ENCODE peak calls at places on chromosomes 2 and 18, in five cellular contexts. One of them, this sample, is unnamed.

GRCh38 chr2:235766206-235766794 is 272.5 kb downstream of the AGAP1 start:
- DNase-seq in HL-60: peak
- DNase-seq in mammary epithelial cell: peak
- DNase-seq in right lobe of liver: no peak
- DNase-seq in GM06990: no peak
- DNase-seq in this sample: no peak

GRCh38 chr2:198097628-198098027 is 293.2 kb downstream of the PLCL1 start:
- DNase-seq in HL-60: no peak
- DNase-seq in mammary epithelial cell: no peak
- DNase-seq in right lobe of liver: no peak
- DNase-seq in GM06990: peak
- DNase-seq in this sample: no peak

GRCh38 chr2:73250872-73251846 is 17.1 kb downstream of the CCT7 start:
- DNase-seq in HL-60: no peak
- DNase-seq in mammary epithelial cell: no peak
- DNase-seq in right lobe of liver: no peak
- DNase-seq in GM06990: no peak
- DNase-seq in this sample: no peak

GRCh38 chr2:100060875-100061274 is 81.5 kb downstream of the AFF3 start:
- DNase-seq in HL-60: no peak
- DNase-seq in mammary epithelial cell: no peak
- DNase-seq in right lobe of liver: no peak
- DNase-seq in GM06990: peak
- DNase-seq in this sample: no peak

GRCh38 chr2:1884933-1885580 is 140.7 kb upstream of the PXDN start:
- DNase-seq in HL-60: no peak
- DNase-seq in mammary epithelial cell: no peak
- DNase-seq in right lobe of liver: no peak
- DNase-seq in GM06990: no peak
- DNase-seq in this sample: no peak

GRCh38 chr2:176118606-176119370 is 2.2 kb downstream of the HOXD10 start:
- DNase-seq in HL-60: no peak
- DNase-seq in mammary epithelial cell: no peak
- DNase-seq in right lobe of liver: no peak
- DNase-seq in GM06990: no peak
- DNase-seq in this sample: no peak

GRCh38 chr2:173405171-173405750 is 50.6 kb downstream of the CDCA7 start:
- DNase-seq in HL-60: no peak
- DNase-seq in mammary epithelial cell: no peak
- DNase-seq in right lobe of liver: no peak
- DNase-seq in GM06990: no peak
- DNase-seq in this sample: no peak

GRCh38 chr2:207683438-207683837 is 28.0 kb upstream of the CCNYL1 start:
- DNase-seq in HL-60: no peak
- DNase-seq in mammary epithelial cell: no peak
- DNase-seq in right lobe of liver: no peak
- DNase-seq in GM06990: no peak
- DNase-seq in this sample: no peak

GRCh38 chr18:49894827-49895226 is 81.5 kb upstream of the ACAA2 start:
- DNase-seq in HL-60: no peak
- DNase-seq in mammary epithelial cell: no peak
- DNase-seq in right lobe of liver: no peak
- DNase-seq in GM06990: no peak
- DNase-seq in this sample: no peak

GRCh38 chr2:109214651-109215371 is 85.8 kb downstream of the SH3RF3 start:
- DNase-seq in HL-60: no peak
- DNase-seq in mammary epithelial cell: no peak
- DNase-seq in right lobe of liver: no peak
- DNase-seq in GM06990: no peak
- DNase-seq in this sample: no peak

GRCh38 chr2:69012310-69013122 is 463 bp upstream of the ANTXR1 start:
- DNase-seq in HL-60: peak
- DNase-seq in mammary epithelial cell: no peak
- DNase-seq in right lobe of liver: peak
- DNase-seq in GM06990: peak
- DNase-seq in this sample: no peak

GRCh38 chr18:63376493-63377053 is 9.6 kb upstream of the KDSR start:
- DNase-seq in HL-60: peak
- DNase-seq in mammary epithelial cell: peak
- DNase-seq in right lobe of liver: no peak
- DNase-seq in GM06990: no peak
- DNase-seq in this sample: no peak

GRCh38 chr2:165573534-165574461 is 104.3 kb downstream of the CSRNP3 start:
- DNase-seq in HL-60: no peak
- DNase-seq in mammary epithelial cell: peak
- DNase-seq in right lobe of liver: peak
- DNase-seq in GM06990: no peak
- DNase-seq in this sample: no peak

GRCh38 chr2:166365803-166366420 is 9.8 kb downstream of the SCN9A start:
- DNase-seq in HL-60: no peak
- DNase-seq in mammary epithelial cell: no peak
- DNase-seq in right lobe of liver: no peak
- DNase-seq in GM06990: no peak
- DNase-seq in this sample: no peak

GRCh38 chr2:168343586-168343985 is 96.2 kb upstream of the STK39 start:
- DNase-seq in HL-60: no peak
- DNase-seq in mammary epithelial cell: peak
- DNase-seq in right lobe of liver: no peak
- DNase-seq in GM06990: no peak
- DNase-seq in this sample: no peak

GRCh38 chr2:204365778-204366177 is 179.5 kb upstream of the PARD3B start:
- DNase-seq in HL-60: no peak
- DNase-seq in mammary epithelial cell: no peak
- DNase-seq in right lobe of liver: no peak
- DNase-seq in GM06990: no peak
- DNase-seq in this sample: no peak

GRCh38 chr2:64330691-64331429 is 123.1 kb upstream of the LGALSL start:
- DNase-seq in HL-60: peak
- DNase-seq in mammary epithelial cell: peak
- DNase-seq in right lobe of liver: peak
- DNase-seq in GM06990: peak
- DNase-seq in this sample: peak

GRCh38 chr2:68819556-68819955 is 51.6 kb downstream of the BMP10 start:
- DNase-seq in HL-60: no peak
- DNase-seq in mammary epithelial cell: no peak
- DNase-seq in right lobe of liver: no peak
- DNase-seq in GM06990: no peak
- DNase-seq in this sample: no peak

GRCh38 chr2:95023222-95023597 is 2.3 kb upstream of the MAL start:
- DNase-seq in HL-60: no peak
- DNase-seq in mammary epithelial cell: peak
- DNase-seq in right lobe of liver: no peak
- DNase-seq in GM06990: no peak
- DNase-seq in this sample: no peak
- TF ChIP-seq CTCF in HL-60: no peak
- TF ChIP-seq CTCF in mammary epithelial cell: peak
- TF ChIP-seq CTCF in right lobe of liver: no peak
- TF ChIP-seq CTCF in GM06990: peak
- TF ChIP-seq CTCF in this sample: peak

GRCh38 chr2:170723446-170723958 is 8.4 kb downstream of the SP5 start:
- DNase-seq in HL-60: no peak
- DNase-seq in mammary epithelial cell: peak
- DNase-seq in right lobe of liver: no peak
- DNase-seq in GM06990: no peak
- DNase-seq in this sample: no peak
- TF ChIP-seq CTCF in HL-60: no peak
- TF ChIP-seq CTCF in mammary epithelial cell: no peak
- TF ChIP-seq CTCF in right lobe of liver: no peak
- TF ChIP-seq CTCF in GM06990: no peak
- TF ChIP-seq CTCF in this sample: no peak

GRCh38 chr18:6044319-6044718 is 149.0 kb upstream of the TMEM200C start:
- DNase-seq in HL-60: no peak
- DNase-seq in mammary epithelial cell: no peak
- DNase-seq in right lobe of liver: no peak
- DNase-seq in GM06990: no peak
- DNase-seq in this sample: no peak

GRCh38 chr18:6039055-6039454 is 143.7 kb upstream of the TMEM200C start:
- DNase-seq in HL-60: no peak
- DNase-seq in mammary epithelial cell: no peak
- DNase-seq in right lobe of liver: no peak
- DNase-seq in GM06990: no peak
- DNase-seq in this sample: no peak

DNA sequence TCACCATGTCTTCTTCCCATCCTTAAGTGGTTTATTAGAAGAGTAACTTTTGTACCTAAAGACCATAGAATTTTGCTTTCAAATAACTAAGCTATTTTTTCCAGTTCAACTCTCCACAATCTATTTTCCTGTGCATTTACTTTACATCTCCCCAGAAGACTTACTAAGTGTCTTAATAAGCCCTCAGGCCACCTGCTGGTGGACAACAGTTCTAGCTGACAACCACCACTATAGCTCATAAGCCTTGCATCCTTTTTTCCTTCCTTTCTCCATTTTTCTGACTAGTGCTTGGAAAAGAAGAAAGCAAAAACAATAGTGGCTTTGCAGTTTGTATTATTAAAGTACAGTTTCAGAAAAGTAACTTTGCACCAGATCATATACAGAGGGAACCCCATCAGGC is 149.5 kb upstream of the TMEM200C start:
- DNase-seq in HL-60: no peak
- DNase-seq in mammary epithelial cell: no peak
- DNase-seq in right lobe of liver: no peak
- DNase-seq in GM06990: no peak
- DNase-seq in this sample: no peak
- TF ChIP-seq CTCF in HL-60: peak
- TF ChIP-seq CTCF in mammary epithelial cell: no peak
- TF ChIP-seq CTCF in right lobe of liver: peak
- TF ChIP-seq CTCF in GM06990: no peak
- TF ChIP-seq CTCF in this sample: no peak

GRCh38 chr2:861655-862355 is 88.8 kb upstream of the SNTG2 start:
- DNase-seq in HL-60: no peak
- DNase-seq in mammary epithelial cell: no peak
- DNase-seq in right lobe of liver: no peak
- DNase-seq in GM06990: no peak
- DNase-seq in this sample: no peak
- TF ChIP-seq CTCF in HL-60: no peak
- TF ChIP-seq CTCF in mammary epithelial cell: no peak
- TF ChIP-seq CTCF in right lobe of liver: no peak
- TF ChIP-seq CTCF in GM06990: no peak
- TF ChIP-seq CTCF in this sample: no peak

DNA sequence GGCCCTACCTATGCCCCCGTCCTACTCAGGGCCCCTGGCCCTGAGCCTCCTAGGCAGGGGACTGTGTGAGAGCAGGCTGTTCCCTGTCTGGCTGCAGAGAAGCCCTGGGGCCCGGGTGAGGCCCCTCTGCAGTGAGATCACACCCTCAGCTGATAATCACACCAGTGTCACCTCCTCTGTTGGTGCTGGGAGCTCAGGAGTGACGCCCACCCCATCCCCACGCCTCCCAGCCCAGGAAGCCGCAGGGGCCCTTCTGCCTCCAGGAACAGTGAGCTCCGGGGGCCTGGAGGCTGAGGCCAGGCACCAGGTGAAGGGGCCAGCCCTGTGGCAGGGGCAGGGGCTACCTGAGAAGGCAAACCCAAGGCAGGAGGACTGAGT is 20.0 kb downstream of the KCNIP3 start:
- DNase-seq in HL-60: no peak
- DNase-seq in mammary epithelial cell: no peak
- DNase-seq in right lobe of liver: no peak
- DNase-seq in GM06990: no peak
- DNase-seq in this sample: no peak
- TF ChIP-seq CTCF in HL-60: no peak
- TF ChIP-seq CTCF in mammary epithelial cell: no peak
- TF ChIP-seq CTCF in right lobe of liver: no peak
- TF ChIP-seq CTCF in GM06990: no peak
- TF ChIP-seq CTCF in this sample: no peak

DNA sequence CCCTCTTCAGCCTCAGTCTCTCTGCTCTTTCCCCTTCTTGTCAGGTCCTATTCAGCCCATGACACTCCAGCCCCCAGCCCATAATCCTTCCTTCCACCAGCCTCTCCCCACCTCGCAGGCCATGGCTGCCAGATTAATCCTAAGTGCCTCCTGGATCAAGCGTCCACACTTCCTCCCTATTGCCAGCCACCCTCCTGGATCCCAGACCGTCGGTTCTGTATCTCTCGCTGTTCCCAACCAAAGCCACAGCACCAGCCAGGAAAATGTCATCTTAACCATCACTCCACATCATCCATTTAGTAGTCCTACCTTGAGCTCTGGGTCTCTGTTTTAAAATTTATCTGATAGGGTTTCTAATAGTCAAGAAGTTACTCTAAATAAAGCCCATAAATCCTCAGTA is 49.5 kb downstream of the NDUFA10 start:
- DNase-seq in HL-60: no peak
- DNase-seq in mammary epithelial cell: no peak
- DNase-seq in right lobe of liver: no peak
- DNase-seq in GM06990: no peak
- DNase-seq in this sample: no peak
- TF ChIP-seq CTCF in HL-60: no peak
- TF ChIP-seq CTCF in mammary epithelial cell: no peak
- TF ChIP-seq CTCF in right lobe of liver: no peak
- TF ChIP-seq CTCF in GM06990: no peak
- TF ChIP-seq CTCF in this sample: no peak

GRCh38 chr2:160837416-160837815 is 322.8 kb upstream of the TANK start:
- DNase-seq in HL-60: no peak
- DNase-seq in mammary epithelial cell: no peak
- DNase-seq in right lobe of liver: no peak
- DNase-seq in GM06990: no peak
- DNase-seq in this sample: no peak

GRCh38 chr2:160838100-160838499 is 322.1 kb upstream of the TANK start:
- DNase-seq in HL-60: no peak
- DNase-seq in mammary epithelial cell: no peak
- DNase-seq in right lobe of liver: no peak
- DNase-seq in GM06990: no peak
- DNase-seq in this sample: no peak

GRCh38 chr2:160835166-160835565 is 325.1 kb upstream of the TANK start:
- DNase-seq in HL-60: no peak
- DNase-seq in mammary epithelial cell: no peak
- DNase-seq in right lobe of liver: no peak
- DNase-seq in GM06990: no peak
- DNase-seq in this sample: no peak

GRCh38 chr2:160836755-160837154 is 323.5 kb upstream of the TANK start:
- DNase-seq in HL-60: no peak
- DNase-seq in mammary epithelial cell: peak
- DNase-seq in right lobe of liver: no peak
- DNase-seq in GM06990: no peak
- DNase-seq in this sample: no peak

DNA sequence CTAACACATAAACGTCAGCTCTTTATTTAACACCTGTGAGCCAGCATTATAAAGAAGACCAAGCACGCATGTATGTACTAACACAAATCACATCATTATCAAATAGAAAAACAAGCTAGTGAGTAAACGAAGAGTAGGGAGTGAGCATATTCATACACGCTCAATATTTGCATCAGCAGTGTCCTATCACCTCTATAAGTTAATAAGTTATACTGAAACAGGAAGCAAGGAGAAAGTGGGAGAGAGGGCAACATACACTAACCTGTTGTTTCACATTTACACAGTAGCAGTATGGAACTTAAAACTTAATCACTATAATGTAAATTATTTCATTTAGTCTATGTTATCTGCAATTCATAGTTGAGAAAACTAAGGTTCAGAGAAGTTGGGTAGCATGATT is 321.5 kb upstream of the TANK start:
- DNase-seq in HL-60: no peak
- DNase-seq in mammary epithelial cell: no peak
- DNase-seq in right lobe of liver: no peak
- DNase-seq in GM06990: no peak
- DNase-seq in this sample: no peak
- TF ChIP-seq CTCF in HL-60: no peak
- TF ChIP-seq CTCF in mammary epithelial cell: no peak
- TF ChIP-seq CTCF in right lobe of liver: no peak
- TF ChIP-seq CTCF in GM06990: no peak
- TF ChIP-seq CTCF in this sample: no peak

This sample was measured in esophagus squamous epithelium.